ENCODE peak calls at places on chromosomes 5 and 9, in five cellular contexts. R is MM.1S, I is OCI-LY7, Q is GM23338, E is neural progenitor cell. S is an unnamed sample.

GRCh38 chr5:118968406-118968911 is 19.9 kb downstream of the DTWD2 start:
- DNase-seq in R (no peak), I (no peak), Q (peak), E (no peak), S (no peak)

GRCh38 chr5:148912714-148913398 is 86.4 kb downstream of the ADRB2 start:
- DNase-seq in R (no peak), I (no peak), Q (peak), E (peak), S (peak)

GRCh38 chr5:53109041-53109435 is 519 bp downstream of the MOCS2 start:
- DNase-seq in R (peak), I (peak), Q (peak), E (peak), S (no peak)

GRCh38 chr5:134110382-134110781 is 4.1 kb upstream of the TCF7 start:
- DNase-seq in R (no peak), I (no peak), Q (no peak), E (no peak), S (no peak)

GRCh38 chr9:136054146-136054545 is 40.9 kb downstream of the NACC2 start:
- DNase-seq in R (no peak), I (no peak), Q (no peak), E (no peak), S (no peak)

GRCh38 chr9:71254592-71255277 is 133.3 kb upstream of the TRPM3 start:
- DNase-seq in R (no peak), I (no peak), Q (no peak), E (no peak), S (no peak)

GRCh38 chr9:13427587-13427986 is 148.1 kb upstream of the MPDZ start:
- DNase-seq in R (peak), I (peak), Q (peak), E (peak), S (peak)

GRCh38 chr9:98007251-98007928 is 24.2 kb downstream of the ANP32B start:
- DNase-seq in R (no peak), I (no peak), Q (no peak), E (no peak), S (peak)

GRCh38 chr5:132385321-132386105 is 16.0 kb downstream of the SLC22A5 start:
- DNase-seq in R (peak), I (peak), Q (peak), E (peak), S (peak)

DNA sequence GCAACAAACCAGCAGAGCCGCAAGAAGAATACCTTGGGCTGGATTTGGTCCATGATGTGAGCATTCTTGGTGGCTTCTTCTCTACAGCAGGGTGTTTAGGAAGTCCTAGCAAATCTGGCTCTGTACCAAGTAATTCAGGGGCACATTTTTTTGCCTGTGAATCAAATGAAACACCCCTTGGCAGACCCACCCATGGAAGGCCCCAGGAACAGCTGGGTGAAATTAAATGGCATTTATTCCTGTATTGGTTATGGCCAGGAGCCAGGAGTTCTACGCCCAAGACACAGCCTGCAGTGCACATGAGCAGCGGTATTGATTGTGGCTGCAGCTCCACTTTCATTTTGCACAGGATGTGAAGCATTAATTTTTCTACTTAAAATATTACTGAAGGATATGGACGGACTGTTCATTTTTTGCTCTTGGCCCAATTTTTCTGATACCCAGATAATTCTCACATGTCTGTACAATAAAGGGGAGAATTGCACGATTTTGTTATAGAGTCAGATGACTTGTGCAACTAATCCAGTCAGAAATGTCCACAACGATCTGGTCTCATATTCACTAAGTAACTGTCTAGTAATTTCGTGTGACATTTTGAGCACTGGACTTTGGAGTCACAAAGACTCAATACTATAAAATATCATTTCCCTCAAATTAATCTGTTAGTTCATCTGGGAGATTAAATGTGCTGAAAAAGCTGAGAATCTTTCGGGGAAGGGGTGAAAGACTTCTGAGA is 120.7 kb upstream of the APC start:
- DNase-seq in R (peak), I (no peak), Q (no peak), E (no peak), S (no peak)
- H3K4me3 ChIP-seq in R (peak), I (no peak), Q (no peak), E (no peak), S (no peak)

DNA sequence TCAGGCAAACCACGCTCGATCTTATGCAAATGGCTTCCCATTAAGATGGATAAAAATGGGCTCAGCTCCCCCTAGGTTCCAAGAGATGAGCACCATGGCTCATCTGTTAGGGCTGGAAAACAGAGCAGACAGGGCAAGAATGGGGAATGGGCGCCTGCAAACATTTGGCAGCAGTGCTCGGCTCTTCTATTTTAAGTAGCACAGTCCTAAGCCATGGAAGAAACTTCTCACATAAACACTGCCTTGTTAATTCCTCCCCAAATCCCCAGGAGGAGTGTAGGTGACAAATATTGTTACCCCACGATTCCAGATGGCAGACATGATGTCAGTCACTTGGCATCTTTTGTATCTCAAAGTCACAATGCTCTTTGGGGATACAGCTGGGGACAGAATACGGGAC is 221.8 kb downstream of the ICE1 start:
- DNase-seq in R (no peak), I (no peak), Q (peak), E (no peak), S (no peak)
- TF ChIP-seq CTCF in R (no peak), I (no peak), Q (no peak), E (no peak), S (no peak)

GRCh38 chr9:16752615-16753014 is 117.9 kb downstream of the BNC2 start:
- DNase-seq in R (no peak), I (no peak), Q (no peak), E (no peak), S (no peak)

GRCh38 chr9:16754662-16755061 is 115.8 kb downstream of the BNC2 start:
- DNase-seq in R (no peak), I (no peak), Q (no peak), E (no peak), S (no peak)

GRCh38 chr9:16755467-16755866 is 115.0 kb downstream of the BNC2 start:
- DNase-seq in R (no peak), I (no peak), Q (no peak), E (no peak), S (no peak)

DNA sequence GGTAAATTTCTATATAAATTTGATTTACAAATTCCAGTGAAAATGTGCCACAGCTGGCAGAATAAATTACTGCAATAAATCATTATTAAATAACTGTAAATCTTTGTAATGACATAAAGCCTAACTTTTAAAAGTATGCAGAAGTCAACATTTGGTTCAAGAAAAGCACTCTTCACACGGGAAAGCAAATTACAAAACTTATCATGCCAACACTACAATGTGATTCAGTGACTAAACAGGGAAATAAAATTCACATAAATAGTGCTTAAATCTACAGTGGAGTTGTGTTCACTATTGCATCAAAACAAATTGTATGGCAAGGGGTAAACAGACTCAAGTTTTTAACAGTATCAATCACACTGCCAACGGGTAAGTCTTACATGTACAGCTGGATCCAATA is 117.2 kb downstream of the BNC2 start:
- DNase-seq in R (no peak), I (no peak), Q (no peak), E (no peak), S (no peak)
- TF ChIP-seq EZH2phosphoT487 in R (no peak), I (no peak), Q (no peak), E (no peak), S (no peak)

DNA sequence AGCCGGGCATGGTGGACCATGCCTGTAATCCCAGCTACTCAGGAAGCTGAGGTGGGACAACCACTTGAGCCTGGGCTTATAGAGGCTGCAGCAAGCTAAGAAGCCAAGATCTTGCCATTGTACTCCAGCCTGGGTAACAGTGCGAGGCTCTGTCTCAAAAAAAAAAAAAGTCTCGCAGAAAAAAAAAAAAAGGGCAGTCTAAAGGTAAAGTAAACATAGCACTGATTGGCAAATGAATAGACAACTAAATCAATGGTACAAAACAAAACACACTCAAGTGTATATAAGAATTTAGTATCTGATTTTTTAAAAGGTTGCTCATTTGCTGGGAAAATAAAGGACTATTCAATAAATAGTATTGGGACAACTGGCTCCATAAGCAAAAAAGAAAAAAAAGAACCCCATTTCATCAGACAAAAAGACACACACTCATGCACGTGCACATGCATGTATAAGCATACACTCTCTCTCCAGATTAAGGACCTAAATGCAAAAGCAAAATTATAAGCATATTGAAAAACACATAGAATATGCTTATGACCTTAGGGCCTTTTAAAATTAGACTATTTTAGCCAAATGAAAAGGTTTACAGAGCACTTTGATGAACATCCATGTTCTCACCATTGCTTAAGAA is 5.7 kb downstream of the IL6ST start:
- DNase-seq in R (peak), I (no peak), Q (no peak), E (no peak), S (no peak)
- H3K4me3 ChIP-seq in R (peak), I (no peak), Q (no peak), E (no peak), S (no peak)

GRCh38 chr5:151141535-151141934 is 16.0 kb downstream of the ANXA6 start:
- DNase-seq in R (peak), I (peak), Q (peak), E (peak), S (no peak)

GRCh38 chr5:151139646-151140045 is 17.9 kb downstream of the ANXA6 start:
- DNase-seq in R (no peak), I (no peak), Q (no peak), E (no peak), S (no peak)

GRCh38 chr5:151142933-151143332 is 14.6 kb downstream of the ANXA6 start:
- DNase-seq in R (no peak), I (no peak), Q (no peak), E (no peak), S (no peak)

GRCh38 chr5:151139015-151139414 is 18.6 kb downstream of the ANXA6 start:
- DNase-seq in R (no peak), I (no peak), Q (no peak), E (no peak), S (no peak)

GRCh38 chr5:151140686-151141459 is 16.7 kb downstream of the ANXA6 start:
- DNase-seq in R (peak), I (no peak), Q (no peak), E (no peak), S (no peak)
- TF ChIP-seq CTCF in R (no peak), I (no peak), Q (no peak), E (no peak), S (no peak)

DNA sequence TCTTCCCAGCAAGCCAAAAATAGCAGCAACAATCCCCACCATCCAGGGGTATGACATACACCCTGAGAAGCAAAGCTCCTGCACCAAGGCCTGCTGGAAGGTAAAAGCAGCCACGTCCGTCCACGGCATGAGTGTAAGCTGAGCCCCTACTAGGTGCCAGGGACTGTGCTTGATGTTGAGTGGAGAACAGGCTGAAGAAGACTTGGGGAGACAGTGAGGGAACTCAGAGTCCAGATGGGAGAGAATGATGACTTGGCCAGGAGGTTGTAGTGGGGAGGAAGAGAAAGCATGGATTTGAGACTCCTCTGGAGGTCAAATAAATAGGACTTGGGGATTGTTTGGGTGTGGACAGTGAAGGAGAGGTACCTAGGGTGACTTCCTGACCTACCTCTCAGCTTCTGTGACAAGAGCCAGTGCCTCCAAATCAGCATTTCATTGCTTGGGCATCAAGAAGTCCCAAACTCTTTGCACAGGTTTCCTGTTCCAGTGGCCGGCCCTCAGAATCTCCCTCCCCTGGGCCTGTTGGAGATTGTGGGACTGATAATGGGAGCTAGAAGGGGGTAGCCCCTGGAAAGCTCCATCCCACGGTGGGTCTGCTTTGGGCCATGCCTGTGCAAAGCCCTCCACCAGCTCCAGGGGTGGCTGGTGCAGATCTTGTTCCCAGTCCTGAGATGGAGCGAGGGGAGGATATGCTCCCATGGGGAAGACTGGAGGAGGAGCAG is 58.3 kb upstream of the ADAMTS2 start:
- DNase-seq in R (no peak), I (no peak), Q (no peak), E (no peak), S (no peak)
- TF ChIP-seq EZH2phosphoT487 in R (no peak), I (no peak), Q (no peak), E (no peak), S (no peak)

GRCh38 chr5:141084487-141084989 is 9.9 kb upstream of the PCDHB2 start:
- DNase-seq in R (peak), I (no peak), Q (peak), E (peak), S (peak)
- H3K4me3 ChIP-seq in R (peak), I (no peak), Q (peak), E (peak), S (peak)